ENCODE peak calls at places on chromosome 1, in six cellular contexts. O, S, E, M, V and I are unnamed samples. For H3K27me3, the result is how much of the 10 kb centered on the place peaks cover.

GRCh38 chr1:200530551-200531261 is 89.8 kb downstream of the KIF14 start:
- DNase-seq in O (no peak), S (no peak), E (no peak), M (no peak), V (no peak), I (no peak)

GRCh38 chr1:232853994-232854532 is 48.8 kb downstream of the MAP10 start:
- DNase-seq in O (peak), S (no peak), E (peak), M (no peak), V (peak), I (no peak)

GRCh38 chr1:214623430-214623829 is 20.4 kb downstream of the CENPF start:
- DNase-seq in O (no peak), S (no peak), E (no peak), M (no peak), V (no peak), I (no peak)

GRCh38 chr1:203380395-203381150 is 29.7 kb upstream of the FMOD start:
- DNase-seq in O (no peak), S (no peak), E (no peak), M (no peak), V (no peak), I (no peak)

GRCh38 chr1:53521900-53522552 is 62.8 kb downstream of the DMRTB1 start:
- DNase-seq in O (no peak), S (no peak), E (no peak), M (no peak), V (no peak), I (no peak)

GRCh38 chr1:11068556-11069232 is 8.9 kb upstream of the SRM start:
- DNase-seq in O (no peak), S (no peak), E (no peak), M (no peak), V (no peak), I (no peak)

GRCh38 chr1:89622895-89623294 is 10.0 kb upstream of the LRRC8C start:
- DNase-seq in O (peak), S (no peak), E (peak), M (no peak), V (no peak), I (no peak)

GRCh38 chr1:209220048-209220524 is 363.4 kb upstream of the CAMK1G start:
- DNase-seq in O (no peak), S (no peak), E (no peak), M (no peak), V (peak), I (no peak)

GRCh38 chr1:19367584-19368041 is 55.5 kb downstream of the SLC66A1 start:
- DNase-seq in O (no peak), S (no peak), E (no peak), M (no peak), V (peak), I (no peak)

GRCh38 chr1:225442156-225442555 is 14.3 kb upstream of the LBR start:
- DNase-seq in O (no peak), S (no peak), E (no peak), M (no peak), V (no peak), I (no peak)

GRCh38 chr1:86149591-86149990 is 7.0 kb downstream of the COL24A1 start:
- DNase-seq in O (no peak), S (no peak), E (no peak), M (no peak), V (peak), I (no peak)

GRCh38 chr1:6495041-6495441 is 3.6 kb upstream of the PLEKHG5 start:
- DNase-seq in O (no peak), S (no peak), E (no peak), M (no peak), V (no peak), I (no peak)

GRCh38 chr1:8746554-8746953 is 70.9 kb downstream of the RERE start:
- DNase-seq in O (peak), S (no peak), E (no peak), M (no peak), V (no peak), I (no peak)

GRCh38 chr1:16165548-16165947 is 9.7 kb upstream of the EPHA2 start:
- DNase-seq in O (no peak), S (no peak), E (no peak), M (no peak), V (no peak), I (no peak)

GRCh38 chr1:167601442-167602380 is 28.3 kb upstream of the RCSD1 start:
- DNase-seq in O (no peak), S (no peak), E (peak), M (no peak), V (peak), I (no peak)

GRCh38 chr1:179128520-179128919 is 46.6 kb downstream of the TOR3A start:
- DNase-seq in O (no peak), S (no peak), E (no peak), M (no peak), V (no peak), I (no peak)

GRCh38 chr1:53725238-53725689 is 13.7 kb downstream of the GLIS1 start:
- DNase-seq in O (peak), S (no peak), E (peak), M (peak), V (no peak), I (peak)

GRCh38 chr1:32539584-32540571 is 651 bp downstream of the ZBTB8A start:
- DNase-seq in O (peak), S (peak), E (peak), M (no peak), V (peak), I (peak)

GRCh38 chr1:227919916-227920315 is 27.8 kb downstream of the WNT9A start:
- DNase-seq in O (no peak), S (no peak), E (no peak), M (no peak), V (no peak), I (peak)

GRCh38 chr1:109327285-109327684 is 20.5 kb upstream of the MYBPHL start:
- DNase-seq in O (no peak), S (no peak), E (no peak), M (no peak), V (no peak), I (no peak)

GRCh38 chr1:38179423-38179822 is 132.8 kb upstream of the POU3F1 start:
- DNase-seq in O (no peak), S (no peak), E (no peak), M (no peak), V (no peak), I (no peak)

GRCh38 chr1:225378880-225379279 is 49.0 kb downstream of the LBR start:
- DNase-seq in O (peak), S (peak), E (peak), M (peak), V (peak), I (peak)

GRCh38 chr1:94658221-94658620 is 116.7 kb upstream of the F3 start:
- DNase-seq in O (peak), S (no peak), E (peak), M (no peak), V (no peak), I (no peak)

GRCh38 chr1:4139646-4140045 is 239.6 kb upstream of the C1orf174 start:
- DNase-seq in O (no peak), S (no peak), E (no peak), M (no peak), V (no peak), I (no peak)

GRCh38 chr1:189706594-189706993 is 771.1 kb downstream of the BRINP3 start:
- DNase-seq in O (peak), S (no peak), E (no peak), M (no peak), V (no peak), I (no peak)

GRCh38 chr1:234536756-234537155 is 57.8 kb upstream of the TARBP1 start:
- DNase-seq in O (no peak), S (no peak), E (no peak), M (no peak), V (no peak), I (no peak)

GRCh38 chr1:33985656-33986055 is 121.8 kb downstream of the HMGB4 start:
- DNase-seq in O (peak), S (no peak), E (no peak), M (no peak), V (no peak), I (no peak)

GRCh38 chr1:99573431-99574217 is 72.3 kb upstream of the PALMD start:
- DNase-seq in O (no peak), S (no peak), E (no peak), M (no peak), V (no peak), I (no peak)

GRCh38 chr1:148307583-148308185 is 155.6 kb upstream of the NBPF11 start:
- DNase-seq in O (no peak), S (no peak), E (no peak), M (no peak), V (peak), I (no peak)

GRCh38 chr1:110160701-110161100 is 10.4 kb downstream of the SLC6A17 start:
- DNase-seq in O (no peak), S (no peak), E (no peak), M (no peak), V (no peak), I (no peak)

GRCh38 chr1:53187371-53187770 is 9.3 kb upstream of the CPT2 start:
- DNase-seq in O (no peak), S (no peak), E (no peak), M (no peak), V (no peak), I (no peak)

GRCh38 chr1:18819986-18820790 is 39.3 kb downstream of the TAS1R2 start:
- DNase-seq in O (no peak), S (no peak), E (no peak), M (no peak), V (no peak), I (no peak)

GRCh38 chr1:167563579-167564246 is 10.2 kb upstream of the CREG1 start:
- DNase-seq in O (no peak), S (no peak), E (no peak), M (no peak), V (no peak), I (no peak)

GRCh38 chr1:77888071-77888428 is 374 bp upstream of the NEXN start:
- DNase-seq in O (peak), S (no peak), E (peak), M (no peak), V (peak), I (no peak)

GRCh38 chr1:235648954-235649721 is 446 bp downstream of the GNG4 start:
- DNase-seq in O (peak), S (peak), E (peak), M (no peak), V (peak), I (peak)
- H3K27me3 ChIP-seq in O (under half), S (under half), E (under half), M (under half), V (under half), I (under half)

GRCh38 chr1:68551459-68551858 is 54.6 kb upstream of the DEPDC1 start:
- DNase-seq in O (no peak), S (no peak), E (no peak), M (no peak), V (no peak), I (no peak)
- H3K14ac ChIP-seq in O (no peak), S (no peak), E (no peak), M (no peak), V (no peak), I (no peak)

DNA sequence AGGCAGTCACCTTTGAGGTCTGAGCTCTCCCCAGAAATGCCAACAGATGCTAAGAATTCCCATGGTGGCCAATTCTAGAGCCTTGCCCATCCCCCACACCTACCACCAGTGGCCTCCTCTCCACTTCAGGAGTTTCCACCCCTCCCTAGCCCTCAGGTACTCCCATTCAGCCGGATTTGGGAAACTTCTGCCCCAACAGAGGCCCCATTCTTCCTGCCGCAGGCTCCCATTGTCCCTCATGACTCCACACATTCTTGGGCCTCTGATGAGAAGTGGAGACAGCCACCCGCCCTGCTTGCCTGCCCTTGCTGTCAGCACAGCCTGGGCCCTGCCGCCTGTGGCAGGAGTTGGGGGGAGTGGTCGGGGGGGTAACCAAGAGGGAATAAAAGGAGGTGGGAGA is 4.6 kb downstream of the BLACAT1 start:
- DNase-seq in O (no peak), S (no peak), E (no peak), M (no peak), V (no peak), I (peak)
- H3K9ac ChIP-seq in O (no peak), S (no peak), E (no peak), M (no peak), V (no peak), I (no peak)

DNA sequence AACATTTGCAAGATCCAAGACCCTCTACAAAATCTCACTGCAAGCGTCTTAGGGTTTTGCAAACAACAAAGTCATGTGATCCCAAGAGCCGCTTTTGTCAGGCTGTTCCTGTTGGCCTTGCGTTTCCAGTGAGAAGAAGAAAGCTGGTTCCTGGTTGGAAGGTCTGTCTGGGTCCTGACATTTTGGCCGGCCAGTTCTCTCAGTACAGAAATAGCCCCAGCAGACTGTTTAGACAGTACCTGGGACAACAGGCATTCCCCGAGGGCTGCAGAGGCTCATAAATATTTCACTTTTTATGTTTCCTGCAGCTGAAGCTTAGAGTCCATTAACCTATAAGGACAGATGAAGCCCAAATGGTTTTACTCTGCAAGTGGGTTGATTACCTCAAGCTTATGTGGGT is 8.6 kb downstream of the GPR137B start:
- DNase-seq in O (no peak), S (no peak), E (no peak), M (no peak), V (no peak), I (no peak)
- H3K27me3 ChIP-seq in O (under half), S (under half), E (under half), M (under half), V (under half), I (under half)